ENCODE peak calls at places on chromosomes 13 and 19, in nine cellular contexts. L is B cell, T is cardiac muscle cell, E is A172, P is neuronal stem cell, C is heart left ventricle, V is fibroblast of lung, D is uterus, N is astrocyte. R is an unnamed sample.

GRCh38 chr13:59176775-59177174 is 987.0 kb downstream of the DIAPH3 start:
- DNase-seq in L (no peak), T (no peak), E (no peak), P (no peak), C (no peak), V (no peak), D (no peak), N (no peak), R (no peak)

GRCh38 chr19:15015946-15016542 is 33.2 kb upstream of the CASP14 start:
- DNase-seq in L (no peak), T (peak), E (peak), P (peak), C (no peak), V (no peak), D (no peak), N (no peak), R (no peak)

GRCh38 chr13:29507356-29507755 is 88.1 kb downstream of the SLC7A1 start:
- DNase-seq in L (no peak), T (no peak), E (no peak), P (no peak), C (no peak), V (no peak), D (no peak), N (no peak), R (no peak)

GRCh38 chr13:44470623-44471562 is 97.3 kb downstream of the SERP2 start:
- DNase-seq in L (no peak), T (peak), E (peak), P (no peak), C (no peak), V (peak), D (no peak), N (peak), R (peak)

GRCh38 chr19:29988351-29988750 is 46.3 kb downstream of the URI1 start:
- DNase-seq in L (no peak), T (no peak), E (no peak), P (no peak), C (no peak), V (no peak), D (no peak), N (no peak), R (no peak)

GRCh38 chr19:58361900-58362271 is 665 bp downstream of the ZNF497 start:
- DNase-seq in L (no peak), T (no peak), E (no peak), P (peak), C (peak), V (no peak), D (no peak), N (peak), R (no peak)

GRCh38 chr19:461664-462551 is 1.1 kb upstream of the SHC2 start:
- DNase-seq in L (peak), T (peak), E (no peak), P (no peak), C (no peak), V (no peak), D (peak), N (no peak), R (no peak)

GRCh38 chr13:51453308-51453958 is 597 bp upstream of the INTS6 start:
- DNase-seq in L (peak), T (no peak), E (no peak), P (no peak), C (peak), V (no peak), D (peak), N (no peak), R (peak)

GRCh38 chr13:93411281-93411680 is 184.7 kb downstream of the GPC6 start:
- DNase-seq in L (no peak), T (peak), E (no peak), P (no peak), C (no peak), V (no peak), D (no peak), N (peak), R (no peak)

GRCh38 chr13:99303863-99304521 is 3.2 kb downstream of the GPR183 start:
- DNase-seq in L (no peak), T (no peak), E (no peak), P (no peak), C (no peak), V (no peak), D (no peak), N (no peak), R (no peak)

GRCh38 chr13:93066187-93066586 is 160.4 kb upstream of the GPC6 start:
- DNase-seq in L (no peak), T (no peak), E (peak), P (no peak), C (peak), V (peak), D (no peak), N (peak), R (peak)

GRCh38 chr19:31911577-31911976 is 433.8 kb upstream of the ZNF507 start:
- DNase-seq in L (no peak), T (no peak), E (no peak), P (no peak), C (no peak), V (no peak), D (no peak), N (no peak), R (no peak)

GRCh38 chr13:36862722-36863121 is 43.7 kb downstream of the RFXAP start:
- DNase-seq in L (no peak), T (no peak), E (no peak), P (no peak), C (no peak), V (no peak), D (no peak), N (no peak), R (no peak)

GRCh38 chr19:17450264-17451075 is 2.0 kb upstream of the TMEM221 start:
- DNase-seq in L (no peak), T (no peak), E (peak), P (no peak), C (no peak), V (no peak), D (no peak), N (no peak), R (peak)

GRCh38 chr13:40480915-40481525 is 185.4 kb downstream of the FOXO1 start:
- DNase-seq in L (peak), T (no peak), E (no peak), P (no peak), C (no peak), V (no peak), D (no peak), N (no peak), R (no peak)

GRCh38 chr19:38830039-38830733 is 1.4 kb downstream of the ECH1 start:
- DNase-seq in L (no peak), T (no peak), E (peak), P (no peak), C (no peak), V (peak), D (no peak), N (peak), R (no peak)

GRCh38 chr19:3599776-3600183 is 6.9 kb downstream of the TBXA2R start:
- DNase-seq in L (no peak), T (no peak), E (no peak), P (no peak), C (peak), V (no peak), D (no peak), N (no peak), R (no peak)

R was measured in NCI-H226.